ENCODE peak calls at places on chromosomes 11 and 22, in six cellular contexts. E is activated CD8-positive, alpha-beta T cell treated with anti-CD3 and anti-CD28 coated beads for 36 hours; I is activated naive CD8-positive, alpha-beta T cell treated with anti-CD3 and anti-CD28 coated beads, Interleukin-2, amount 50 U/mL, for 16 hours; D is endothelial cell; T is tibial artery; Y is naive B cell. Z is an unnamed sample.

GRCh38 chr11:102831128-102831708 is 12.2 kb downstream of the MMP3 start:
- DNase-seq in Y (no peak), T (no peak), I (no peak), E (peak; percentile 48), D (peak; percentile 26), Z (no peak)

GRCh38 chr22:44620129-44620840 is 81.7 kb upstream of the PRR5 start:
- DNase-seq in E (peak; percentile 94), T (no peak), I (peak; percentile 48), Y (peak; percentile 29), D (peak; percentile 85), Z (peak; percentile 96)

GRCh38 chr11:67584205-67584880 is 731 bp downstream of the GSTP1 start:
- DNase-seq in Y (peak; percentile 23), D (peak; percentile 43), T (peak; percentile 92), E (peak; percentile 41), I (no peak), Z (peak; percentile 79)

GRCh38 chr11:66981976-66982578 is 7.0 kb downstream of the C11orf86 start:
- DNase-seq in T (peak; percentile 89), I (no peak), Y (no peak), D (no peak), E (peak; percentile 66), Z (peak; percentile 76)

GRCh38 chr22:21896951-21897513 is 29.6 kb upstream of the MAPK1 start:
- DNase-seq in Y (no peak), E (no peak), D (no peak), T (no peak), I (no peak), Z (no peak)

GRCh38 chr11:102831709-102832492 is 11.5 kb downstream of the MMP3 start:
- DNase-seq in Y (no peak), E (no peak), I (no peak), D (no peak), T (no peak), Z (no peak)

GRCh38 chr22:37379716-37380115 is 47.6 kb downstream of the ELFN2 start:
- DNase-seq in D (no peak), E (no peak), T (no peak), I (no peak), Y (no peak), Z (no peak)

GRCh38 chr11:116221351-116221750 is 551.4 kb downstream of the BUD13 start:
- DNase-seq in D (no peak), Y (no peak), T (no peak), E (no peak), I (no peak), Z (no peak)

GRCh38 chr22:23984430-23984829 is 4.5 kb downstream of the GSTT2 start:
- DNase-seq in Y (no peak), E (no peak), T (no peak), I (peak; percentile 62), D (no peak), Z (no peak)

GRCh38 chr11:113457784-113458183 is 17.4 kb downstream of the DRD2 start:
- DNase-seq in E (no peak), I (no peak), T (no peak), D (no peak), Y (no peak), Z (no peak)

GRCh38 chr11:15649371-15650104 is 534.8 kb downstream of the INSC start:
- DNase-seq in E (no peak), D (no peak), Y (no peak), I (no peak), T (no peak), Z (no peak)

GRCh38 chr22:41974691-41975290 is 5.5 kb downstream of the SEPTIN3 start:
- DNase-seq in T (no peak), E (no peak), I (no peak), D (no peak), Y (no peak), Z (no peak)

GRCh38 chr11:73439002-73439843 is 63.0 kb downstream of the RELT start:
- DNase-seq in T (no peak), I (no peak), D (no peak), Y (no peak), E (no peak), Z (no peak)

GRCh38 chr11:31809543-31809856 is 1.6 kb downstream of the PAX6 start:
- DNase-seq in Y (no peak), T (no peak), E (no peak), I (no peak), D (no peak), Z (no peak)

GRCh38 chr11:56990702-56991101 is 2.0 kb downstream of the OR5AK2 start:
- DNase-seq in I (no peak), Y (no peak), D (no peak), T (no peak), E (no peak), Z (no peak)

GRCh38 chr22:16914006-16914405 is 88.8 kb upstream of the XKR3 start:
- DNase-seq in D (no peak), T (no peak), I (no peak), Y (no peak), E (no peak), Z (no peak)

GRCh38 chr11:124536520-124536919 is 6.9 kb downstream of the OR8B12 start:
- DNase-seq in T (peak; percentile 73), Y (no peak), E (no peak), I (no peak), D (no peak), Z (no peak)

GRCh38 chr11:205221-206001 is 1.8 kb downstream of the BET1L start:
- DNase-seq in Y (no peak), D (peak; percentile 1), I (no peak), E (no peak), T (no peak), Z (no peak)

GRCh38 chr22:48362736-48363404 is 1464.8 kb downstream of the BRD1 start:
- DNase-seq in E (no peak), Y (no peak), D (no peak), I (no peak), T (peak; percentile 39), Z (no peak)

GRCh38 chr11:44301856-44302231 is 8.1 kb downstream of the ALX4 start:
- DNase-seq in D (no peak), T (no peak), E (peak; percentile 36), Y (no peak), I (no peak), Z (no peak)

GRCh38 chr11:9138612-9139579 is 47.5 kb upstream of the SCUBE2 start:
- DNase-seq in E (peak; percentile 21), I (no peak), Y (no peak), D (no peak), T (no peak), Z (no peak)

GRCh38 chr11:63508745-63509144 is 2.9 kb downstream of the LGALS12 start:
- DNase-seq in Y (no peak), I (no peak), T (no peak), E (no peak), D (no peak), Z (no peak)

GRCh38 chr11:116467809-116468208 is 305.0 kb downstream of the BUD13 start:
- DNase-seq in Y (no peak), D (no peak), I (no peak), E (no peak), T (no peak), Z (no peak)

GRCh38 chr11:102081313-102081712 is 28.9 kb upstream of the YAP1 start:
- DNase-seq in D (no peak), Y (no peak), I (no peak), T (no peak), E (no peak), Z (no peak)

GRCh38 chr11:73342633-73343032 is 33.6 kb upstream of the RELT start:
- DNase-seq in I (no peak), E (no peak), D (peak; percentile 50), T (no peak), Y (no peak), Z (no peak)

GRCh38 chr11:128658499-128658898 is 35.4 kb upstream of the FLI1 start:
- DNase-seq in T (no peak), E (no peak), Y (peak; percentile 7), I (no peak), D (no peak), Z (peak; percentile 55)

GRCh38 chr11:16160146-16160545 is 196.2 kb downstream of the SOX6 start:
- DNase-seq in I (no peak), T (no peak), D (no peak), Y (no peak), E (no peak), Z (no peak)

GRCh38 chr11:10932976-10933375 is 75.1 kb upstream of the ZBED5 start:
- DNase-seq in T (no peak), E (no peak), I (no peak), Y (no peak), D (no peak), Z (no peak)

GRCh38 chr22:44246615-44247326 is 66.0 kb downstream of the SHISAL1 start:
- DNase-seq in T (no peak), D (no peak), I (no peak), Y (no peak), E (no peak), Z (no peak)

GRCh38 chr11:131932584-131933360 is 562.4 kb downstream of the NTM start:
- DNase-seq in I (no peak), T (no peak), E (no peak), D (no peak), Y (no peak), Z (no peak)

GRCh38 chr22:31488988-31489617 is 539 bp downstream of the EIF4ENIF1 start:
- DNase-seq in Y (peak; percentile 34), T (no peak), I (no peak), E (peak; percentile 53), D (peak; percentile 65), Z (no peak)

GRCh38 chr11:65417221-65417701 is 5.3 kb upstream of the NEAT1 start:
- DNase-seq in Y (no peak), E (peak; percentile 71), I (no peak), D (no peak), T (peak; percentile 77), Z (no peak)

Z was measured in CD14-positive monocyte.